ENCODE peak calls at places on chromosomes 4 and X, in eight cellular contexts. H, M, L, Z, I, P, B and D are unnamed samples.

GRCh38 chrX:3779546-3779945 is 66.1 kb upstream of the PRKX start:
- DNase-seq in B (no peak), Z (no peak), H (no peak), L (no peak), P (no peak), M (no peak), I (no peak), D (no peak)

GRCh38 chrX:47900833-47901232 is 64.1 kb downstream of the ZNF81 start:
- DNase-seq in M (no peak), I (no peak), B (no peak), H (no peak), Z (peak), L (no peak), P (no peak), D (peak)

GRCh38 chr4:100063355-100063754 is 113.3 kb upstream of the H2AZ1 start:
- DNase-seq in Z (no peak), M (no peak), I (no peak), H (peak), L (no peak), P (no peak), B (no peak), D (no peak)

GRCh38 chr4:139958738-139959096 is 195.3 kb downstream of the MAML3 start:
- DNase-seq in M (no peak), L (no peak), B (no peak), H (peak), I (no peak), P (no peak), Z (no peak), D (no peak)

GRCh38 chrX:105872921-105873320 is 50.6 kb downstream of the NRK start:
- DNase-seq in M (no peak), L (no peak), I (no peak), H (peak), B (no peak), P (no peak), Z (no peak), D (no peak)

GRCh38 chr4:110106946-110107325 is 91.5 kb downstream of the ELOVL6 start:
- DNase-seq in B (no peak), M (peak), I (no peak), P (no peak), Z (no peak), H (peak), L (no peak), D (no peak)

GRCh38 chr4:70704333-70705145 is 16.2 kb downstream of the UTP3 start:
- DNase-seq in B (peak), H (peak), I (peak), M (peak), P (peak), L (peak), Z (peak), D (peak)

GRCh38 chr4:189228726-189229125 is 711.9 kb upstream of the FRG1 start:
- DNase-seq in Z (no peak), B (no peak), M (no peak), H (no peak), P (no peak), I (no peak), L (no peak), D (no peak)

GRCh38 chr4:61714387-61714890 is 514.3 kb downstream of the ADGRL3 start:
- DNase-seq in Z (no peak), I (no peak), B (no peak), H (no peak), M (peak), P (no peak), L (no peak), D (no peak)

GRCh38 chrX:73127700-73128241 is 48.5 kb upstream of the PABPC1L2A start:
- DNase-seq in B (no peak), M (peak), H (peak), P (no peak), Z (no peak), L (no peak), I (no peak), D (peak)

GRCh38 chr4:162894387-162894786 is 272.3 kb downstream of the NAF1 start:
- DNase-seq in B (no peak), H (no peak), P (no peak), Z (no peak), I (no peak), M (no peak), L (no peak), D (no peak)

GRCh38 chrX:108610141-108610540 is 126.2 kb downstream of the IRS4 start:
- DNase-seq in L (no peak), B (no peak), I (no peak), H (no peak), P (no peak), M (no peak), Z (no peak), D (no peak)

GRCh38 chr4:187480146-187481145 is 515.1 kb upstream of the ZFP42 start:
- DNase-seq in L (no peak), Z (no peak), H (peak), B (no peak), P (no peak), M (no peak), I (no peak), D (no peak)

GRCh38 chr4:42452823-42453222 is 55.5 kb downstream of the SHISA3 start:
- DNase-seq in Z (no peak), P (no peak), H (no peak), I (no peak), M (no peak), B (no peak), L (no peak), D (no peak)

GRCh38 chrX:150935466-150935865 is 37.0 kb upstream of the CD99L2 start:
- DNase-seq in I (no peak), L (no peak), B (no peak), H (peak), M (no peak), Z (no peak), P (no peak), D (no peak)

GRCh38 chr4:55561884-55562283 is 15.2 kb upstream of the CLOCK start:
- DNase-seq in P (no peak), L (no peak), H (peak), B (no peak), Z (peak), I (no peak), M (no peak), D (peak)

GRCh38 chrX:13092455-13092941 is 48.1 kb upstream of the FAM9C start:
- DNase-seq in H (no peak), L (peak), I (no peak), Z (no peak), P (no peak), B (peak), M (no peak), D (peak)

GRCh38 chrX:132559101-132559500 is 70.3 kb upstream of the MBNL3 start:
- DNase-seq in B (no peak), L (no peak), P (no peak), M (no peak), Z (peak), I (no peak), H (no peak), D (no peak)

GRCh38 chr4:145812902-145813301 is 125.7 kb downstream of the ZNF827 start:
- DNase-seq in B (no peak), P (no peak), Z (no peak), L (no peak), I (no peak), M (no peak), H (peak), D (no peak)

GRCh38 chr4:101774807-101775206 is 15.7 kb upstream of the BANK1 start:
- DNase-seq in Z (peak), L (no peak), M (no peak), P (no peak), B (no peak), I (no peak), H (peak), D (no peak)

GRCh38 chrX:109537324-109537665 is 651 bp downstream of the NXT2 start:
- DNase-seq in Z (peak), P (no peak), I (peak), L (no peak), M (peak), H (peak), B (no peak), D (no peak)

GRCh38 chr4:104677122-104677521 is 182.4 kb upstream of the CXXC4 start:
- DNase-seq in M (peak), H (peak), I (no peak), P (peak), L (no peak), Z (peak), B (no peak), D (no peak)

GRCh38 chr4:112060212-112060611 is 85.0 kb upstream of the FAM241A start:
- DNase-seq in P (no peak), L (no peak), I (no peak), H (peak), Z (peak), B (no peak), M (peak), D (no peak)

GRCh38 chr4:81084624-81085023 is 54.1 kb downstream of the BMP3 start:
- DNase-seq in B (no peak), I (no peak), H (no peak), P (no peak), L (no peak), Z (no peak), M (no peak), D (no peak)

GRCh38 chr4:184189966-184190365 is 27.7 kb downstream of the ENPP6 start:
- DNase-seq in H (peak), I (no peak), M (no peak), Z (no peak), P (no peak), L (no peak), B (no peak), D (no peak)

GRCh38 chr4:94420356-94420755 is 31.4 kb upstream of the PDLIM5 start:
- DNase-seq in Z (no peak), M (no peak), I (no peak), L (no peak), P (no peak), B (no peak), H (peak), D (no peak)

GRCh38 chr4:83558693-83559092 is 22.8 kb downstream of the GPAT3 start:
- DNase-seq in I (no peak), M (no peak), H (no peak), Z (peak), B (no peak), P (no peak), L (no peak), D (no peak)

GRCh38 chr4:171279131-171279530 is 534.1 kb upstream of the GALNTL6 start:
- DNase-seq in Z (no peak), B (no peak), P (no peak), H (no peak), L (no peak), I (no peak), M (no peak), D (no peak)

GRCh38 chrX:37906357-37906756 is 59.0 kb upstream of the DYNLT3 start:
- DNase-seq in I (no peak), B (no peak), M (no peak), P (no peak), L (no peak), Z (no peak), H (no peak), D (no peak)

GRCh38 chr4:3299122-3299521 is 6.3 kb downstream of the RGS12 start:
- DNase-seq in B (no peak), Z (no peak), I (no peak), P (no peak), H (no peak), L (no peak), M (no peak), D (no peak)

GRCh38 chr4:118289794-118290193 is 63.0 kb downstream of the PRSS12 start:
- DNase-seq in Z (no peak), I (no peak), P (no peak), M (no peak), B (no peak), H (no peak), L (no peak), D (no peak)

GRCh38 chrX:124433186-124433585 is 86.8 kb downstream of the SH2D1A start:
- DNase-seq in M (no peak), L (no peak), H (peak), P (no peak), I (no peak), Z (no peak), B (no peak), D (no peak)

GRCh38 chrX:122835886-122836285 is 348.2 kb upstream of the GRIA3 start:
- DNase-seq in I (no peak), Z (no peak), P (no peak), M (no peak), L (no peak), H (no peak), B (no peak), D (no peak)

GRCh38 chrX:48569958-48570357 is 4.3 kb upstream of the RBM3 start:
- DNase-seq in P (no peak), M (no peak), B (no peak), L (peak), I (no peak), H (peak), Z (no peak), D (no peak)

GRCh38 chrX:134803551-134804183 is 145.4 kb upstream of the PLAC1 start:
- DNase-seq in P (no peak), B (peak), I (no peak), H (no peak), L (peak), Z (peak), M (peak), D (peak)

GRCh38 chr4:93743638-93744037 is 84.9 kb upstream of the ATOH1 start:
- DNase-seq in P (no peak), L (no peak), B (no peak), H (no peak), Z (no peak), I (no peak), M (no peak), D (no peak)